ENCODE peak calls at places on chromosome 22, in four cellular contexts. I is A549, Y is K562, Q is GM12878. E is an unnamed sample.

GRCh38 chr22:25955323-25955722 is 213.3 kb downstream of the MYO18B start:
- DNase-seq in Q (no peak), Y (no peak), I (no peak), E (no peak)

GRCh38 chr22:21450320-21450831 is 16.8 kb upstream of the TMEM191C start:
- DNase-seq in I (no peak), Y (no peak), Q (no peak), E (no peak)

GRCh38 chr22:19052941-19053551 is 69.2 kb downstream of the DGCR2 start:
- DNase-seq in Q (no peak), I (no peak), Y (no peak), E (no peak)

GRCh38 chr22:27163162-27164137 is 506.1 kb downstream of the MIAT start:
- DNase-seq in Y (no peak), Q (no peak), I (no peak), E (no peak)

GRCh38 chr22:43862074-43862881 is at the start of gene SULT4A1:
- DNase-seq in Y (peak), Q (no peak), I (no peak), E (peak)

GRCh38 chr22:27993774-27994350 is 74.8 kb upstream of the PITPNB start:
- DNase-seq in I (no peak), Y (no peak), Q (no peak), E (no peak)

GRCh38 chr22:19855504-19856409 is 1.1 kb upstream of the GNB1L start:
- DNase-seq in Q (peak), Y (peak), I (peak), E (peak)

GRCh38 chr22:27629908-27630733 is 171.4 kb downstream of the MN1 start:
- DNase-seq in Y (no peak), I (no peak), Q (no peak), E (no peak)

GRCh38 chr22:37410174-37411055 is 16.9 kb downstream of the ELFN2 start:
- DNase-seq in I (no peak), Y (no peak), Q (no peak), E (no peak)

GRCh38 chr22:26330971-26331625 is 98.0 kb upstream of the ASPHD2 start:
- DNase-seq in Q (peak), I (peak), Y (peak), E (peak)

GRCh38 chr22:36659762-36660509 is 43.6 kb downstream of the CACNG2 start:
- DNase-seq in Q (no peak), I (peak), Y (peak), E (peak)

GRCh38 chr22:27476729-27477128 is 324.8 kb downstream of the MN1 start:
- DNase-seq in Q (no peak), Y (no peak), I (peak), E (peak)

DNA sequence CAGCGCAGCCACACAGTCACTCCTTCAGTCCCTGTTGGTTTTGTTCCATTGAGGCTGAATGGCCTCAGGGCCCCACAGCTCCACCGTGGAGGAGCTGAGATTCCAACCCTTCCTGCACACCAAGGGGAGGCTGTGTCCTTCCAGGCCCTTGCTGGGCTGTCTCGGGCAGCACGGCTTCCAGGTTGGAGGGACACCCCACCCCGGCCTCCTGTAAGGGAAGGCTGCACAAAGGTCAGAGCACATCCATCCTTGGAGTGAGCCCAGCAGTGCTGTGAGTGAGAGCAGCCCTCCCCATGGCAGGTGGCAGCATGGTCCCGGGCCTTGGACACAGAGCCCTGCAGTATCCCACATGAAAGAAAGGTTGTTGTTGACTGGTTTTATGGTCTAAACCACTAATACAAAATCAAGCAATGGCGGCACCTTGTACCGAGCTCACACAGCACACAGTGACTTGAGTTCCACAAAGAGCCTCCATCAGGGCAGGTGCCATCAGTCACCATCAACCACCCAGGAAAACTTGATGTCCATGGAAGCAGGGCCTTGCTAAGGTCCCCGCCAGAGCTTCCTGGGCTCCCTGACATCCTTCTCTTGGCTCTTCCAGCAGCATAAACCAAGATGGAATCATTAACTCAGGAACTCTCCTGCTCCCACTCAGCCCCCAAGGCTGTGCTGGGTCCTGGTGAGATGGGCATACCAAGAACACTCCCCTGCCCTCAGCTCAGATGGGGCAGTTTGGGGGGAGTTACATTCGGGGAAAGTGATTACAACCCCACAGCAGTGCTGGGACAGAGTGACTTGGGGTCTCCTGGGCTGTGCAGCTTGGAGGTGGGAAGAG is 1500.4 kb downstream of the TBC1D22A start:
- DNase-seq in Q (no peak), Y (no peak), I (no peak), E (no peak)
- TF ChIP-seq ELK1 in Q (no peak), Y (no peak), I (no peak), E (no peak)

GRCh38 chr22:17264321-17265052 is 45.3 kb upstream of the ADA2 start:
- DNase-seq in I (no peak), Q (no peak), Y (no peak), E (peak)
- TF ChIP-seq ELK1 in I (no peak), Q (no peak), Y (no peak), E (no peak)

GRCh38 chr22:50733521-50734342 is 4.3 kb upstream of the ACR start:
- DNase-seq in I (no peak), Q (no peak), Y (no peak), E (peak)
- TF ChIP-seq ELK1 in I (no peak), Q (no peak), Y (no peak), E (no peak)

GRCh38 chr22:48868554-48868953 is 959.1 kb downstream of the BRD1 start:
- DNase-seq in Q (no peak), Y (no peak), I (no peak), E (no peak)

GRCh38 chr22:48866906-48867597 is 960.6 kb downstream of the BRD1 start:
- DNase-seq in Y (no peak), Q (no peak), I (no peak), E (no peak)

GRCh38 chr22:48869788-48870187 is 957.9 kb downstream of the BRD1 start:
- DNase-seq in I (no peak), Q (no peak), Y (no peak), E (no peak)

GRCh38 chr22:48869161-48869560 is 958.5 kb downstream of the BRD1 start:
- DNase-seq in I (no peak), Y (no peak), Q (no peak), E (no peak)

DNA sequence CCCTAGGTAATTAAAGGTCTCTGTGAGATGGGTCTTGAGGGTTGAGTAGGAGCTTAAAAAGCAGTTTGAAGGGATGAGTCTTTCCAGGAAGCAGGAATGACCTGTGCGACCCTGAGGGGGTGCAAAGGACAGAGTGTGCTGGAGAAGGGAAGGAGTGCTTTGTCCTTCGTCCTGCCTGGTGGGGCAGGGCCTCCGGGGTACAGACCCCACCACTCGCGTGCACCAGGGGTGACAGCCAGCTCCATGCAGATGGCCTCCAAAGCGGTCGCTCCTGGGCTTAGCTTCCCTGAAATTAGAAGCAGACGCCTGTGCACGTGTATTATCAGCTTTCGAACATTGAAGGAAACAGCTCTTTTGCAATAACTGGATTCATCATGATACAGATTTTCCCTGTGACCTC is 959.8 kb downstream of the BRD1 start:
- DNase-seq in I (no peak), Q (no peak), Y (no peak), E (no peak)
- TF ChIP-seq ELK1 in I (no peak), Q (no peak), Y (no peak), E (no peak)

DNA sequence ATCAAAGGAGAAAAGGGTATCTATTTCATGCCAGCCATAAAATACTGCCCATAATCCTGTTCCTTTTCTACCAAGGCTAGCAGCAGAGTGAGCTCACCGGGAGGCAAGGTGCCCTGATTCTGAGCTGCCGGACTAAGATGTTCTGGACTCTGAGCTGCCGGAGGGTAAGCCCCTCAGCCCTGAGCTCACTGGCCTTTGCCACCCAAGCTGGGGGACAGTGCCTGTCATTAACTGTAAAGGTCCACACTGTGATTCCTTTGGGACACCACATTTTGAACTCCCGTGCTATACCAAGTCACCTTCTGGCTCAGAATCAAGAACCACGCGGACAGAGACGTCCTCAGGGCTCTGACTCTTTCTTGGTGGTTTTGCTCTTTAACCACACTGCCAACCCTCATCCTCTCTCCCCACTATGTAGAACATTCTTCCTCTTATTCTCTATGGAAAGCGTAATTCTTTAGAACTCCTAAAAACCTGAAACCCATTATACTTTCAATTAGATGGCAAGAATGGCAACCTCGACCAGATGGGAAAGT is 88.4 kb upstream of the BID start:
- DNase-seq in Y (no peak), Q (no peak), I (no peak), E (no peak)
- TF ChIP-seq ELK1 in Y (no peak), Q (no peak), I (no peak), E (no peak)

GRCh38 chr22:48927591-48927990 is 900.1 kb downstream of the BRD1 start:
- DNase-seq in I (no peak), Q (no peak), Y (no peak), E (no peak)

GRCh38 chr22:48923909-48924475 is 903.7 kb downstream of the BRD1 start:
- DNase-seq in I (no peak), Q (no peak), Y (no peak), E (no peak)

GRCh38 chr22:48923165-48923875 is 904.4 kb downstream of the BRD1 start:
- DNase-seq in Q (no peak), I (no peak), Y (no peak), E (no peak)

GRCh38 chr22:48926663-48927062 is 901.0 kb downstream of the BRD1 start:
- DNase-seq in I (no peak), Y (no peak), Q (no peak), E (no peak)

DNA sequence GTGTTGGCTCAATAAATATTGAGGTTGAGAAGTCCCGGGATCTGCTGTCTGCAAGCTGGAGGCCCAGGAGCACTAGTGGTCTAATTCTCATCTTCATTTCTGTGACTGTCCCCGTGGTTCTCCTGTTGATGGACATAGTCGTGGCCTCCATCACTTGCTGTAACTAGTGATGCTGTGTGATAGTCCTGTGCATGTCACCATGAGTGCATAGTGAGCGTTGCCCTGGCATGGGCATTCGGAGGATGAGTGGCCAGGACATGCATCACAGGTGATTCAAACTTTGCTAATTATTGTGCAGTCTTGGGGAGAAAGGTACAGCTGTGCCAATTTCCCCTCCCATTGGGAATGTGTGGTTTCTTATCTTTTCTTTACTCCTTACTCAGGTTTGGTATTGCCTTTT is 902.2 kb downstream of the BRD1 start:
- DNase-seq in Y (no peak), I (no peak), Q (no peak), E (no peak)
- TF ChIP-seq ELK1 in Y (no peak), I (no peak), Q (no peak), E (no peak)

GRCh38 chr22:44944891-44945600 is 64.8 kb downstream of the PHF21B start:
- DNase-seq in I (no peak), Q (no peak), Y (no peak), E (no peak)
- TF ChIP-seq ELK1 in I (no peak), Q (no peak), Y (no peak), E (no peak)

DNA sequence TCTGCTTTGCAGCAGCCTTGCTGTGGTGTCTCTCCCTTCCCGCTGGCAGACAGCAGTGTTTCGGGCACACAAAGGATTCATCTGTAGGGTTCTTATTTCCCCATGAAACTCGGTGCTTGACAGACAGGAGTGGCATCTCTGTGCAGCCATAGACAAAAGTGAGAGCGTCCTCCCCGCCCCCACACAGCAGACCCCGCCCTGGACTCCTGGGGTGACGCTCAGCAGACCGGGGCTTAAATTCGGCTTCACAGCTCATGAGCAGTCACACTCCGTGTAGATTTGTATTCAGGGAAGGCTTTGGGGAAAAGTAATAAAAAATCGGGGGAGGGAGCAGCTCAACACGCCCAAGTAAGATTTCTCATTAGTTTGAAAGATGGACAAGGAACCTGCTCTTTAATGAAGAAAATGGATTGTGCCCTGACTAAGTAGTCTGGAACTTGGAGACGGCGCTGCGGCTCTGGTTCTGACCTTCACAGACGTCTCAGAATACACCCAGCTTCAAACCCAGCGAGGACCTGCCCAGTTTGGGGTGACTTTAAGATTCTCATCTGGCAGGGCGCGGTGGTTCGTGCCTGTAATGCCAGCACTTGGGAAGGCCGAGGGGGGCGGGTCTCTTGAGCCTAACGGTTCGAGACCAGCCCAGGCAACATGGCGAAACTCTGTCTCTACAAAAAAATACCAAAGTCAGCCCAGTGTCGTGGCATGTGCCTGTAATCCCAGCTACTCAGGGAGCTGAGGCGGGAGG is 136.0 kb downstream of the CACNA1I start:
- DNase-seq in Q (no peak), Y (peak), I (no peak), E (no peak)
- TF ChIP-seq ELK1 in Q (no peak), Y (no peak), I (no peak), E (no peak)